ENCODE peak calls at places on chromosome 4, in nine cellular contexts. P, K, E, S, U, L, T, R and F are unnamed samples.

GRCh38 chr4:98970386-98970785 is 25.1 kb upstream of the METAP1 start:
- DNase-seq in P (no peak), K (no peak), E (no peak), S (no peak), U (no peak), L (no peak), T (no peak), R (no peak), F (no peak)

GRCh38 chr4:15677507-15677988 is 4.1 kb upstream of the FAM200B start:
- DNase-seq in P (no peak), K (no peak), E (no peak), S (no peak), U (peak), L (peak), T (no peak), R (no peak), F (peak)

GRCh38 chr4:102263024-102263787 is 82.1 kb downstream of the SLC39A8 start:
- DNase-seq in P (no peak), K (no peak), E (no peak), S (no peak), U (no peak), L (peak), T (no peak), R (no peak), F (peak)

GRCh38 chr4:177483271-177483670 is 41.0 kb upstream of the AGA start:
- DNase-seq in P (no peak), K (no peak), E (no peak), S (no peak), U (no peak), L (peak), T (no peak), R (no peak), F (no peak)

GRCh38 chr4:150582101-150582565 is at the start of gene MAB21L2:
- DNase-seq in P (no peak), K (no peak), E (no peak), S (no peak), U (no peak), L (no peak), T (no peak), R (no peak), F (no peak)

GRCh38 chr4:47744253-47744652 is 93.6 kb downstream of the CORIN start:
- DNase-seq in P (no peak), K (no peak), E (no peak), S (no peak), U (no peak), L (no peak), T (no peak), R (no peak), F (no peak)

GRCh38 chr4:88697588-88698329 is at the start of gene NAP1L5:
- DNase-seq in P (no peak), K (peak), E (peak), S (peak), U (no peak), L (peak), T (peak), R (no peak), F (peak)

GRCh38 chr4:122914292-122914904 is 8.0 kb downstream of the NUDT6 start:
- DNase-seq in P (peak), K (no peak), E (no peak), S (no peak), U (no peak), L (peak), T (no peak), R (no peak), F (peak)

GRCh38 chr4:82172186-82172585 is 201.6 kb downstream of the HNRNPD start:
- DNase-seq in P (no peak), K (no peak), E (no peak), S (no peak), U (no peak), L (no peak), T (no peak), R (no peak), F (no peak)

GRCh38 chr4:53586121-53586816 is 5.0 kb downstream of the LNX1 start:
- DNase-seq in P (peak), K (no peak), E (no peak), S (no peak), U (no peak), L (peak), T (no peak), R (no peak), F (peak)

GRCh38 chr4:95510145-95510544 is 38.6 kb downstream of the UNC5C start:
- DNase-seq in P (no peak), K (no peak), E (no peak), S (no peak), U (no peak), L (peak), T (no peak), R (no peak), F (peak)

GRCh38 chr4:153634737-153635353 is 49.2 kb upstream of the TLR2 start:
- DNase-seq in P (no peak), K (no peak), E (no peak), S (no peak), U (no peak), L (peak), T (no peak), R (no peak), F (peak)

GRCh38 chr4:53461244-53461643 is 83.8 kb downstream of the FIP1L1 start:
- DNase-seq in P (no peak), K (no peak), E (no peak), S (no peak), U (no peak), L (peak), T (no peak), R (no peak), F (no peak)

GRCh38 chr4:19005211-19005610 is 983.7 kb upstream of the LCORL start:
- DNase-seq in P (no peak), K (no peak), E (no peak), S (no peak), U (no peak), L (peak), T (no peak), R (no peak), F (peak)

GRCh38 chr4:155530857-155531256 is 135.8 kb upstream of the GUCY1A1 start:
- DNase-seq in P (no peak), K (no peak), E (no peak), S (no peak), U (no peak), L (no peak), T (no peak), R (no peak), F (no peak)

GRCh38 chr4:88792268-88792781 is 94.7 kb upstream of the NAP1L5 start:
- DNase-seq in P (no peak), K (no peak), E (no peak), S (no peak), U (no peak), L (peak), T (no peak), R (no peak), F (no peak)

GRCh38 chr4:122764071-122764807 is 31.7 kb downstream of the BBS12 start:
- DNase-seq in P (peak), K (no peak), E (no peak), S (no peak), U (no peak), L (peak), T (no peak), R (no peak), F (no peak)

GRCh38 chr4:17578482-17578891 is 1.5 kb downstream of the LAP3 start:
- DNase-seq in P (no peak), K (no peak), E (no peak), S (no peak), U (no peak), L (no peak), T (no peak), R (no peak), F (no peak)

DNA sequence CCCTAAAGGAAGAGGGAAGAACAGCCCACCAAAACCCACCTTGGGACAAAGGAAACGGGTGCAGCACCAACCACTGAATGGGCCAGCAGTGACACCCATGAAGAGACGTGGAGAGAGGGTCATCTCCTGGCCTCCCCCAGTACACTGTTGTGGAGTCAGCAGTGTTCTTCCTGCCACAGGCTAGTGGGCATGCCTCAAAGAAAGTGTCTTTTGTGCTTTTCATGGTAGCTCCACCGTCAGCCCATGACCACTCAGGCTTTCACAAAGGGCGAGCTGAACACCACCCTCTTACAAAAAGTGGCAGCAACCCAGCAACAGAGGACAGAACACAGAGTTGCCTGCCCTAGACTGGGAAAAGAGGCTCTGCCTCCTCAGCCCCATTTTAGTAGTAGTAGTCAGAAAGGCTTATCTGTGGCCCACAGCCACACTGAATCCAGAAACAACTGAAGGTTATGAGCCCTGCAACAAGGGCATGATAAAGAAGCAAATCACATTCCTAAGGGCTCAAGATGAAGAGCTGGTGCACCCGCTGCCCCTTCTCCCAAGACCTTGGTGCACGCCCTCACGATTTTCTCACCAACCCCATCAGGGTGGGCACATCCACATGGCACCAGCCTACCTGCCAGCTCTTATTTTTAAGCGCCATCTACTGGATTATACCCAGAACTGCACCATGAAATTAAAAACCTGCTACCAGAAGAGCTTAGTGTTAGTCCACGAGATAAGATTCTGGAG is 53.1 kb downstream of the RAB28 start:
- DNase-seq in P (no peak), K (no peak), E (no peak), S (no peak), U (no peak), L (no peak), T (no peak), R (no peak), F (no peak)
- H3K4me3 ChIP-seq in P (no peak), K (no peak), E (no peak), S (no peak), U (no peak), L (no peak), T (no peak), R (no peak), F (no peak)

GRCh38 chr4:112282860-112283667 is 2.6 kb downstream of the TIFA start:
- DNase-seq in P (no peak), K (no peak), E (no peak), S (no peak), U (no peak), L (no peak), T (no peak), R (no peak), F (no peak)
- H3K4me3 ChIP-seq in P (peak), K (no peak), E (peak), S (no peak), U (no peak), L (peak), T (no peak), R (peak), F (no peak)

GRCh38 chr4:184803884-184804283 is 21.9 kb downstream of the ACSL1 start:
- DNase-seq in P (no peak), K (no peak), E (no peak), S (no peak), U (no peak), L (no peak), T (no peak), R (no peak), F (no peak)

GRCh38 chr4:184801781-184802180 is 24.0 kb downstream of the ACSL1 start:
- DNase-seq in P (no peak), K (no peak), E (no peak), S (peak), U (no peak), L (peak), T (no peak), R (no peak), F (no peak)

GRCh38 chr4:184803133-184803532 is 22.6 kb downstream of the ACSL1 start:
- DNase-seq in P (no peak), K (no peak), E (no peak), S (peak), U (no peak), L (no peak), T (no peak), R (no peak), F (no peak)

GRCh38 chr4:184804621-184805020 is 21.1 kb downstream of the ACSL1 start:
- DNase-seq in P (no peak), K (no peak), E (no peak), S (no peak), U (no peak), L (no peak), T (no peak), R (no peak), F (no peak)

GRCh38 chr4:184802203-184803015 is 23.4 kb downstream of the ACSL1 start:
- DNase-seq in P (no peak), K (no peak), E (peak), S (peak), U (no peak), L (peak), T (no peak), R (no peak), F (no peak)
- H3K4me3 ChIP-seq in P (no peak), K (no peak), E (peak), S (no peak), U (no peak), L (peak), T (peak), R (no peak), F (no peak)

GRCh38 chr4:689498-690122 is 659 bp upstream of the SLC49A3 start:
- DNase-seq in P (no peak), K (no peak), E (no peak), S (no peak), U (no peak), L (no peak), T (no peak), R (no peak), F (no peak)
- H3K4me3 ChIP-seq in P (no peak), K (no peak), E (peak), S (no peak), U (no peak), L (peak), T (peak), R (peak), F (no peak)

GRCh38 chr4:143407475-143407874 is 70.8 kb downstream of the GAB1 start:
- DNase-seq in P (no peak), K (no peak), E (no peak), S (no peak), U (no peak), L (no peak), T (no peak), R (no peak), F (no peak)

GRCh38 chr4:143403551-143403816 is 66.8 kb downstream of the GAB1 start:
- DNase-seq in P (no peak), K (no peak), E (no peak), S (no peak), U (no peak), L (no peak), T (no peak), R (no peak), F (no peak)

GRCh38 chr4:143404555-143404954 is 67.9 kb downstream of the GAB1 start:
- DNase-seq in P (no peak), K (no peak), E (no peak), S (no peak), U (no peak), L (no peak), T (no peak), R (no peak), F (no peak)

GRCh38 chr4:143406523-143406922 is 69.8 kb downstream of the GAB1 start:
- DNase-seq in P (no peak), K (no peak), E (peak), S (peak), U (no peak), L (peak), T (peak), R (no peak), F (no peak)

DNA sequence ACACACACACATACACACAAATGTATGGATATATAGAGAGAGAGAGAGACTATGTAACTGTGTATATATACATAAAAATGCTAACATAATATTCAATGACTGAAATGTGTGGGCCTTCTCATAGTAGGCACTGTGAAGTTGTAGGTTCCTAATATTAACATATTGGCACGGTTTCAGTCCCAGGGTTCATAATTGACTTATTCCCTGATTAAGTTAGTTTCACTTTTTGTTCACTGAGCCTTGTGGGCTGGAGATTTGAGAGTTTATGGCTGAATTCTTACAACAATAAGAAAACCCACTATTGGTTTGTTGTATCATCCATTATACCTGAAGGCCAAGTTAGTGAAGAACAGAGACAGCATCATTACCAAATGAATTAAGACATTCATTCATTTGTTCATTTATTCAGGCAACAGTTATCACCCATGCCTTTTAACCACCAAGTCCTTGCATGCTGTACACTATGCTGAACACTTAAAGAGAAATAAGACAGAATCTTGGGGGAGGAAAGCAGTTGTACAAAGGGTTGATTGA is 68.6 kb downstream of the GAB1 start:
- DNase-seq in P (no peak), K (no peak), E (no peak), S (no peak), U (no peak), L (no peak), T (no peak), R (no peak), F (no peak)
- H3K4me3 ChIP-seq in P (no peak), K (no peak), E (no peak), S (no peak), U (no peak), L (no peak), T (peak), R (no peak), F (no peak)

DNA sequence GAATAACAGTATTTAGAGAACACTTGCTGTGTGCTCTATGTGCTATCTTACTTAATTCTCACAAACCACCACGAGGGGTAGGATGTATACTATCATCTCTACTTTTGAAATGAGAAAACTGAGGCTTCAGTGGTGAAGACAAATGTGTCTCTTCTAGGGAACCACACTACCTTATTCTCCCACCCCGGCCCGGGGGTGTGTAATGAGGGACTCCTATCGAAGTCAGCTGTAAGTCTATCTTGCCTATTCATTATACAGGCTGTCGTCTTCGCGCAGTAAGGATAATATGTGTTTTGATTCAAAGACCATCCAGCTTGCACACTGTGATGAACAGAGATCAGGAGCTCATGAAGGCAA is 1.1 kb downstream of the NOP14 start:
- DNase-seq in P (no peak), K (no peak), E (no peak), S (no peak), U (no peak), L (peak), T (no peak), R (no peak), F (no peak)
- H3K4me3 ChIP-seq in P (peak), K (no peak), E (peak), S (no peak), U (peak), L (peak), T (peak), R (peak), F (peak)